ENCODE peak calls at places on chromosome 2, in six cellular contexts. A is AG10803, I is NCI-H1092, G is trophoblast cell, F is dermis blood vessel endothelial cell, V is memory B cell. H is an unnamed sample.
A peak's percentile ranks its signal among the peaks of the same experiment; 100 is the strongest.

GRCh38 chr2:77336013-77336412 is 186.2 kb downstream of the LRRTM4 start:
- DNase-seq in G (no peak), A (no peak), I (no peak), F (no peak), V (no peak), H (no peak)

GRCh38 chr2:199160677-199161465 is 296.9 kb downstream of the SATB2 start:
- DNase-seq in V (no peak), G (no peak), I (no peak), F (peak; percentile 15), A (peak; percentile 96), H (no peak)

GRCh38 chr2:207330912-207331311 is 165.2 kb upstream of the KLF7 start:
- DNase-seq in F (peak; percentile 92), A (peak; percentile 96), V (no peak), G (peak; percentile 86), I (no peak), H (peak; percentile 31)

GRCh38 chr2:166067204-166067603 is 60.6 kb downstream of the SCN1A start:
- DNase-seq in V (no peak), A (no peak), I (no peak), F (peak; percentile 41), G (no peak), H (no peak)

GRCh38 chr2:65634304-65634703 is 201.9 kb upstream of the SPRED2 start:
- DNase-seq in V (no peak), F (no peak), I (no peak), G (no peak), A (no peak), H (no peak)

GRCh38 chr2:74857215-74857614 is 23.3 kb downstream of the HK2 start:
- DNase-seq in G (no peak), I (no peak), V (no peak), F (no peak), A (no peak), H (no peak)

GRCh38 chr2:196123679-196124373 is 47.6 kb downstream of the STK17B start:
- DNase-seq in A (peak; percentile 49), F (no peak), I (no peak), G (no peak), V (no peak), H (peak; percentile 29)

GRCh38 chr2:216687646-216688045 is 7.7 kb downstream of the IGFBP5 start:
- DNase-seq in I (no peak), F (peak; percentile 39), A (no peak), G (no peak), V (no peak), H (no peak)

GRCh38 chr2:237696471-237696870 is 69.1 kb downstream of the LRRFIP1 start:
- DNase-seq in G (no peak), A (no peak), I (no peak), F (no peak), V (peak; percentile 34), H (no peak)

H was measured in hepatic stellate cell.